ENCODE peak calls at places on chromosomes 16 and 17, in seven cellular contexts. D is DMS53; H is GM13976; Y is NCI-H146; W is effector CD4-positive, alpha-beta T cell; I is NCI-H510A treated with DMSO at 0.1 percent for 48 hours; X is amygdala. V is an unnamed sample.

GRCh38 chr17:76071497-76072148 is 694 bp downstream of the SRP68 start:
- DNase-seq in X (no peak), D (no peak), H (peak), I (no peak), Y (no peak), W (no peak), V (no peak)

GRCh38 chr17:76359375-76359774 is 5.7 kb upstream of the PRPSAP1 start:
- DNase-seq in H (no peak), X (no peak), W (no peak), D (no peak), Y (no peak), I (no peak), V (no peak)

GRCh38 chr17:4950075-4950756 is 703 bp upstream of the ENO3 start:
- DNase-seq in D (peak), I (peak), X (no peak), Y (peak), H (no peak), W (no peak), V (peak)

GRCh38 chr17:55266051-55266957 is 1.5 kb downstream of the HLF start:
- DNase-seq in I (no peak), W (no peak), X (no peak), D (no peak), Y (no peak), H (no peak), V (no peak)

GRCh38 chr16:75948441-75948840 is 222.2 kb upstream of the CPHXL start:
- DNase-seq in Y (no peak), X (no peak), I (no peak), W (no peak), D (no peak), H (no peak), V (no peak)

GRCh38 chr17:28228109-28228840 is 90.7 kb upstream of the TMEM97 start:
- DNase-seq in X (no peak), W (no peak), D (peak), I (no peak), H (no peak), Y (peak), V (no peak)

GRCh38 chr17:4849011-4849536 is 15.9 kb downstream of the MINK1 start:
- DNase-seq in W (no peak), I (no peak), X (no peak), D (no peak), Y (no peak), H (no peak), V (no peak)

GRCh38 chr17:82879241-82879640 is 39.4 kb upstream of the ZNF750 start:
- DNase-seq in D (no peak), H (no peak), I (no peak), Y (no peak), X (no peak), W (no peak), V (no peak)

GRCh38 chr16:89122322-89122831 is 28.7 kb downstream of the ACSF3 start:
- DNase-seq in X (no peak), Y (peak), H (peak), D (peak), W (peak), I (peak), V (peak)

GRCh38 chr16:53159781-53160436 is 105.1 kb downstream of the CHD9 start:
- DNase-seq in D (peak), W (no peak), Y (peak), H (peak), I (peak), X (no peak), V (no peak)

GRCh38 chr17:58330997-58331814 is 2.6 kb upstream of the TSPOAP1 start:
- DNase-seq in H (no peak), D (no peak), I (no peak), X (no peak), W (peak), Y (no peak), V (peak)

GRCh38 chr16:72202014-72202413 is 30.1 kb upstream of the PMFBP1 start:
- DNase-seq in Y (no peak), W (no peak), H (no peak), D (peak), X (no peak), I (no peak), V (no peak)

GRCh38 chr16:78737630-78738029 is 638.2 kb downstream of the WWOX start:
- DNase-seq in X (no peak), H (no peak), Y (no peak), W (no peak), D (no peak), I (no peak), V (no peak)

GRCh38 chr17:73644145-73645049 is at the start of gene SDK2:
- DNase-seq in Y (peak), X (no peak), I (peak), H (no peak), W (no peak), D (peak), V (no peak)

GRCh38 chr17:4536742-4537411 is 18.3 kb downstream of the MYBBP1A start:
- DNase-seq in D (no peak), Y (no peak), H (no peak), X (no peak), I (no peak), W (no peak), V (no peak)

GRCh38 chr17:75995385-75995925 is 5.2 kb upstream of the CDK3 start:
- DNase-seq in X (no peak), H (no peak), Y (no peak), I (no peak), W (no peak), D (no peak), V (no peak)

GRCh38 chr16:79519448-79519847 is 81.1 kb downstream of the MAF start:
- DNase-seq in Y (peak), D (peak), W (no peak), X (no peak), H (no peak), I (peak), V (no peak)

GRCh38 chr17:50219345-50219744 is 17.9 kb upstream of the COL1A1 start:
- DNase-seq in I (no peak), H (no peak), W (no peak), D (no peak), Y (no peak), X (no peak), V (no peak)

GRCh38 chr17:67682196-67682595 is 35.5 kb upstream of the NOL11 start:
- DNase-seq in D (no peak), I (no peak), W (no peak), Y (no peak), H (no peak), X (no peak), V (no peak)

GRCh38 chr16:11392041-11392581 is 46.9 kb downstream of the RMI2 start:
- DNase-seq in I (no peak), H (no peak), Y (no peak), D (peak), W (no peak), X (no peak), V (no peak)

V was measured in activated T-helper 1 cell treated with Interleukin-2 at 50 U/mL for 16 hours.